ENCODE peak calls at places on chromosomes 12 and 14, in seven cellular contexts. Q is activated T-helper 1 cell treated with Interleukin-2 at 50 U/mL for 16 hours; U is aorta; L is left ventricle myocardium superior; A is stromal cell of bone marrow; H is prostate gland; C is CD4-positive, alpha-beta T cell. Y is an unnamed sample.

GRCh38 chr14:102968306-102968705 is 45.8 kb downstream of the AMN start:
- DNase-seq in L (no peak), C (no peak), Q (no peak), A (no peak), U (no peak), H (no peak), Y (no peak)

GRCh38 chr12:1318327-1319031 is 275.9 kb downstream of the FBXL14 start:
- DNase-seq in A (peak; percentile 53), Q (no peak), U (no peak), H (peak; percentile 56), L (peak; percentile 54), C (no peak), Y (no peak)

GRCh38 chr12:84599539-84599938 is 313.1 kb downstream of the SLC6A15 start:
- DNase-seq in C (no peak), U (no peak), H (no peak), A (peak; percentile 7), Q (no peak), L (no peak), Y (no peak)

GRCh38 chr14:101368629-101369028 is 192.7 kb upstream of the DIO3 start:
- DNase-seq in L (no peak), H (no peak), Q (no peak), A (no peak), C (no peak), U (no peak), Y (no peak)

GRCh38 chr12:116697305-116698130 is 40.4 kb downstream of the SPRING1 start:
- DNase-seq in H (peak; percentile 49), C (no peak), Q (no peak), U (no peak), A (no peak), L (peak; percentile 52), Y (no peak)

GRCh38 chr12:53791735-53792326 is 40.1 kb upstream of the CISTR start:
- DNase-seq in H (no peak), A (no peak), C (peak; percentile 11), L (no peak), Q (no peak), U (no peak), Y (no peak)

GRCh38 chr12:56150563-56150962 is 1.8 kb upstream of the MYL6B start:
- DNase-seq in L (no peak), C (no peak), Q (no peak), A (no peak), H (no peak), U (no peak), Y (no peak)

GRCh38 chr14:101351769-101352168 is 209.5 kb upstream of the DIO3 start:
- DNase-seq in U (no peak), H (no peak), Q (no peak), L (no peak), C (no peak), A (no peak), Y (no peak)

GRCh38 chr14:76109087-76109880 is 42.4 kb upstream of the GPATCH2L start:
- DNase-seq in A (no peak), U (no peak), H (no peak), C (no peak), L (no peak), Q (no peak), Y (no peak)

GRCh38 chr14:29352681-29353080 is 575.0 kb downstream of the PRKD1 start:
- DNase-seq in H (no peak), Q (no peak), C (no peak), A (no peak), U (no peak), L (no peak), Y (no peak)

GRCh38 chr14:72527591-72527990 is 366.3 kb downstream of the DPF3 start:
- DNase-seq in C (no peak), U (no peak), Q (no peak), H (no peak), A (no peak), L (no peak), Y (no peak)

GRCh38 chr12:75684678-75685620 is 173.5 kb upstream of the KRR1 start:
- DNase-seq in C (no peak), A (peak; percentile 87), L (no peak), H (peak; percentile 17), U (no peak), Q (no peak), Y (no peak)

GRCh38 chr14:32201816-32202467 is at the start of gene RNU6-7:
- DNase-seq in U (peak; percentile 50), Q (no peak), H (no peak), A (no peak), C (peak; percentile 41), L (peak; percentile 31), Y (no peak)

GRCh38 chr14:94158239-94158888 is 15.8 kb upstream of the PPP4R4 start:
- DNase-seq in Q (peak; percentile 14), L (no peak), A (no peak), H (no peak), U (no peak), C (no peak), Y (no peak)

GRCh38 chr14:68244272-68244975 is 424.8 kb downstream of the RAD51B start:
- DNase-seq in H (no peak), L (no peak), C (no peak), A (no peak), U (no peak), Q (no peak), Y (no peak)

GRCh38 chr12:503111-503761 is 43.5 kb downstream of the B4GALNT3 start:
- DNase-seq in L (no peak), Q (no peak), C (no peak), U (no peak), A (no peak), H (peak; percentile 76), Y (no peak)

GRCh38 chr12:118055144-118055557 is 5.8 kb downstream of the WSB2 start:
- DNase-seq in H (no peak), A (no peak), Q (peak; percentile 35), U (peak; percentile 59), C (peak; percentile 53), L (no peak), Y (peak; percentile 35)

GRCh38 chr14:105154476-105154871 is 14.1 kb downstream of the JAG2 start:
- DNase-seq in U (peak; percentile 44), A (no peak), C (no peak), H (no peak), Q (no peak), L (peak; percentile 27), Y (no peak)

Y was measured in NK-92 treated with Interleukin-12 subunit alpha and Interleukin-12 subunit beta, amount 100 ng/mL, for 24 hours.